ENCODE peak calls at places on chromosomes 6 and 20, in four cellular contexts. Y is kidney glomerular epithelial cell, P is fibroblast of lung, U is nucleus accumbens. N is an unnamed sample.

GRCh38 chr6:80522556-80522955 is 416.1 kb downstream of the BCKDHB start:
- DNase-seq in P (no peak), U (no peak), Y (no peak), N (no peak)

GRCh38 chr6:116220172-116220571 is 33.7 kb downstream of the TSPYL4 start:
- DNase-seq in Y (no peak), P (no peak), U (peak; percentile 57), N (no peak)

GRCh38 chr20:39880890-39881289 is 808.1 kb downstream of the MAFB start:
- DNase-seq in Y (peak; percentile 21), P (no peak), U (no peak), N (no peak)

GRCh38 chr20:1816384-1817381 is 78.5 kb upstream of the SIRPA start:
- DNase-seq in U (no peak), P (no peak), Y (peak; percentile 83), N (peak; percentile 44)

GRCh38 chr6:149405823-149406765 is 6.0 kb downstream of the SUMO4 start:
- DNase-seq in U (no peak), P (peak; percentile 80), Y (no peak), N (no peak)

GRCh38 chr20:44888226-44889103 is 3.0 kb downstream of the YWHAB start:
- DNase-seq in U (no peak), Y (no peak), P (no peak), N (no peak)

GRCh38 chr6:132443206-132443605 is 41.9 kb upstream of the MOXD1 start:
- DNase-seq in Y (no peak), U (no peak), P (no peak), N (peak; percentile 18)

GRCh38 chr6:116529466-116529969 is 16.0 kb downstream of the TRAPPC3L start:
- DNase-seq in U (no peak), P (no peak), Y (no peak), N (no peak)

GRCh38 chr6:14286144-14286543 is 168.6 kb downstream of the CD83 start:
- DNase-seq in U (no peak), Y (peak; percentile 71), P (peak; percentile 90), N (peak; percentile 18)

GRCh38 chr6:128759901-128760300 is 123.0 kb upstream of the LAMA2 start:
- DNase-seq in Y (no peak), U (no peak), P (no peak), N (no peak)

GRCh38 chr6:53326372-53327016 is 22.3 kb downstream of the ELOVL5 start:
- DNase-seq in U (no peak), Y (peak; percentile 92), P (peak; percentile 89), N (peak; percentile 85)

GRCh38 chr20:52150440-52151258 is 40.9 kb downstream of the ZFP64 start:
- DNase-seq in U (no peak), Y (peak; percentile 29), P (peak; percentile 60), N (peak; percentile 31)

GRCh38 chr20:47336013-47336754 is 20.3 kb downstream of the ZMYND8 start:
- DNase-seq in Y (no peak), U (peak; percentile 58), P (peak; percentile 84), N (no peak)

GRCh38 chr20:46962452-46963195 is 68.0 kb downstream of the EYA2 start:
- DNase-seq in U (no peak), Y (no peak), P (no peak), N (no peak)

GRCh38 chr20:25256226-25256859 is 8.5 kb downstream of the PYGB start:
- DNase-seq in U (no peak), P (no peak), Y (no peak), N (no peak)

N was measured in Caki2.